ENCODE peak calls at places on chromosomes 3 and 15, in nine cellular contexts. G, W, U, F, B, R, C, P and Y are unnamed samples.

GRCh38 chr3:174857301-174857700 is 1.8 kb upstream of the NAALADL2 start:
- DNase-seq in U (no peak), G (no peak), F (no peak), B (no peak), R (no peak), C (no peak), W (no peak), P (no peak), Y (no peak)

GRCh38 chr3:129615751-129616281 is 9.3 kb upstream of the PLXND1 start:
- DNase-seq in F (no peak), R (no peak), P (no peak), U (no peak), B (no peak), C (peak; percentile 14), W (no peak), G (no peak), Y (no peak)

GRCh38 chr15:91472316-91472756 is 372.3 kb downstream of the SV2B start:
- DNase-seq in R (no peak), W (no peak), U (no peak), F (no peak), P (no peak), C (no peak), B (no peak), G (no peak), Y (no peak)

GRCh38 chr3:81734742-81735141 is 26.7 kb downstream of the GBE1 start:
- DNase-seq in W (no peak), G (no peak), F (no peak), B (no peak), C (no peak), U (no peak), R (no peak), P (no peak), Y (no peak)

GRCh38 chr3:95197661-95198060 is 1134.8 kb downstream of the NSUN3 start:
- DNase-seq in R (no peak), W (no peak), U (no peak), B (no peak), P (no peak), F (no peak), C (no peak), G (no peak), Y (no peak)

GRCh38 chr3:134029734-134030381 is at the start of gene SLCO2A1:
- DNase-seq in B (peak; percentile 41), P (no peak), U (no peak), C (peak; percentile 28), W (peak; percentile 77), G (no peak), R (peak; percentile 21), F (peak; percentile 68), Y (peak; percentile 72)

GRCh38 chr3:139388961-139389551 is 391 bp downstream of the COPB2 start:
- DNase-seq in U (no peak), R (no peak), G (no peak), C (no peak), W (peak; percentile 4), B (no peak), F (no peak), P (no peak), Y (peak; percentile 88)

GRCh38 chr15:70043590-70043989 is 54.1 kb downstream of the TLE3 start:
- DNase-seq in R (no peak), F (no peak), C (no peak), P (no peak), U (no peak), W (no peak), G (no peak), B (no peak), Y (no peak)

GRCh38 chr15:72130272-72130671 is 12.1 kb downstream of the SENP8 start:
- DNase-seq in G (no peak), F (no peak), U (no peak), R (no peak), C (no peak), B (no peak), P (no peak), W (no peak), Y (no peak)

GRCh38 chr15:68316061-68316804 is 38.7 kb downstream of the FEM1B start:
- DNase-seq in R (no peak), U (peak; percentile 38), G (no peak), B (no peak), W (peak; percentile 65), F (peak; percentile 14), P (no peak), C (peak; percentile 35), Y (no peak)

GRCh38 chr15:99526671-99527070 is 39.1 kb upstream of the MEF2A start:
- DNase-seq in F (no peak), R (no peak), P (no peak), U (no peak), W (no peak), B (no peak), C (no peak), G (no peak), Y (no peak)

GRCh38 chr3:5304789-5305680 is 117.5 kb downstream of the EDEM1 start:
- DNase-seq in R (peak; percentile 18), U (peak; percentile 52), F (no peak), W (peak; percentile 78), B (peak; percentile 35), C (no peak), P (peak; percentile 20), G (peak; percentile 34), Y (no peak)

GRCh38 chr3:193078996-193079731 is 161.5 kb upstream of the MB21D2 start:
- DNase-seq in G (no peak), B (no peak), P (no peak), U (no peak), C (no peak), W (peak; percentile 33), R (no peak), F (no peak), Y (no peak)

GRCh38 chr15:73190189-73190601 is 137.9 kb downstream of the NEO1 start:
- DNase-seq in R (no peak), B (no peak), G (no peak), P (no peak), F (no peak), C (no peak), U (no peak), W (no peak), Y (no peak)

GRCh38 chr3:109806929-109807328 is 469.6 kb upstream of the DPPA4 start:
- DNase-seq in W (no peak), U (no peak), P (peak; percentile 58), B (peak; percentile 7), G (peak; percentile 5), F (no peak), C (no peak), R (no peak), Y (no peak)

GRCh38 chr15:71599404-71600225 is 210.7 kb upstream of the NR2E3 start:
- DNase-seq in B (peak; percentile 20), F (no peak), U (no peak), C (peak; percentile 39), W (no peak), R (no peak), G (no peak), P (no peak), Y (no peak)

GRCh38 chr3:127775398-127776109 is 46.8 kb downstream of the MGLL start:
- DNase-seq in C (peak; percentile 49), B (no peak), U (no peak), P (peak; percentile 49), F (no peak), R (peak; percentile 57), W (no peak), G (no peak), Y (no peak)

GRCh38 chr3:27885641-27886040 is 163.5 kb upstream of the EOMES start:
- DNase-seq in C (no peak), P (no peak), G (no peak), R (no peak), W (peak; percentile 9), U (no peak), B (no peak), F (no peak), Y (no peak)

GRCh38 chr3:196659901-196660351 is 20.4 kb downstream of the NRROS start:
- DNase-seq in G (no peak), R (no peak), F (no peak), P (no peak), C (no peak), U (no peak), B (no peak), W (no peak), Y (no peak)
- H3K36me3 ChIP-seq in G (no peaks in the 10 kb centered on the region), R (peaks cover 13% of the 10 kb centered on the region), F (no peaks in the 10 kb centered on the region), P (no peaks in the 10 kb centered on the region), C (no peaks in the 10 kb centered on the region), U (no peaks in the 10 kb centered on the region), B (no peaks in the 10 kb centered on the region), W (no peaks in the 10 kb centered on the region), Y (no peaks in the 10 kb centered on the region)

GRCh38 chr3:97949743-97950142 is 22.5 kb downstream of the RIOX2 start:
- DNase-seq in C (no peak), P (no peak), R (no peak), U (no peak), G (no peak), F (no peak), W (no peak), B (no peak), Y (no peak)
- TF ChIP-seq CTCF in C (no peak), P (no peak), R (no peak), U (no peak), G (no peak), F (no peak), W (no peak), B (no peak), Y (no peak)

GRCh38 chr3:49903451-49904424 is at the start of gene MST1R:
- DNase-seq in F (peak; percentile 87), P (no peak), B (peak; percentile 44), W (peak; percentile 89), U (peak; percentile 74), R (peak; percentile 67), G (peak; percentile 27), C (peak; percentile 71), Y (no peak)
- H3K4me3 ChIP-seq in F (peak within 1 kb of the TSS; percentile 47), P (peak within 1 kb of the TSS; percentile 30), B (no peak within 1 kb of the TSS), W (peak within 1 kb of the TSS; percentile 24), U (peak within 1 kb of the TSS; percentile 36), R (peak within 1 kb of the TSS; percentile 59), G (peak within 1 kb of the TSS; percentile 34), C (peak within 1 kb of the TSS; percentile 30), Y (peak within 1 kb of the TSS; percentile 36)

GRCh38 chr15:60476713-60477112 is 2.2 kb downstream of the ICE2 start:
- DNase-seq in W (peak; percentile 8), U (no peak), P (no peak), C (no peak), G (peak; percentile 71), F (no peak), B (no peak), R (no peak), Y (no peak)

GRCh38 chr15:60478633-60479360 is at the start of gene ICE2:
- DNase-seq in W (peak; percentile 96), F (peak; percentile 95), R (peak; percentile 97), G (peak; percentile 89), C (peak; percentile 94), B (peak; percentile 98), P (peak; percentile 95), U (peak; percentile 96), Y (peak; percentile 95)

GRCh38 chr15:60479361-60479684 is 381 bp upstream of the ICE2 start:
- DNase-seq in U (no peak), G (no peak), C (no peak), W (no peak), F (no peak), B (no peak), P (no peak), R (no peak), Y (no peak)

GRCh38 chr15:60477991-60478632 is 830 bp downstream of the ICE2 start:
- DNase-seq in F (no peak), W (peak; percentile 9), C (no peak), R (no peak), U (no peak), G (peak; percentile 21), B (no peak), P (peak; percentile 19), Y (no peak)

DNA sequence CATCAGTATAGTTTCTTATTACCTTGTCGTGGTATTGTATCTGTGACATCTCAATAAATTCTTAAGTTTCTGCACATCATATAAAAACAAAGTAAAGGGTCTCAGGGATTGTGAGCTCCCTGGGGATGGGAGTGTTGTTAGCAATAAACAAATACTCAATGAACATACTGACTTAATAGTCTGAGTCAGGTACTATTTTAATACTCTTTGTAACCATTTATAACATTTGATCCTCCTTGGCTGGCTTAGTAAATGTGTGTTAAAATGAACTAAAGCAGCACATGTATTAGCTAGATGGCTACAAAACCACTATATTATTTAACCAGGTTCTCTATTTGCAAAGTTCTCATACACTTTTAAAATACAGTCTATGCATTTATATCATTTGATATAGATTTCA is 1.8 kb downstream of the ICE2 start:
- DNase-seq in B (no peak), F (no peak), C (no peak), G (no peak), P (no peak), W (no peak), R (no peak), U (no peak), Y (no peak)
- H3K36me3 ChIP-seq in B (peaks cover 23% of the 10 kb centered on the region), F (no peaks in the 10 kb centered on the region), C (no peaks in the 10 kb centered on the region), G (no peaks in the 10 kb centered on the region), P (peaks cover 3% of the 10 kb centered on the region), W (peaks cover 11% of the 10 kb centered on the region), R (peaks cover 35% of the 10 kb centered on the region), U (peaks cover 10% of the 10 kb centered on the region), Y (no peaks in the 10 kb centered on the region)